ENCODE peak calls at places on chromosomes 13 and 19, in six cellular contexts. G is fibroblast of lung, I is endothelial cell of umbilical vein, N is H9, F is HepG2, S is keratinocyte. M is an unnamed sample. For H4K20me1, the result is how much of the 10 kb centered on the place peaks cover.

GRCh38 chr13:101453784-101454201 is 1.3 kb downstream of the ITGBL1 start:
- DNase-seq in F (no peak), G (no peak), I (peak), S (no peak), N (peak), M (peak)

GRCh38 chr13:41548870-41549269 is 91.5 kb downstream of the RGCC start:
- DNase-seq in I (no peak), F (no peak), N (no peak), S (no peak), G (no peak), M (no peak)

GRCh38 chr13:49292742-49293498 is 45.2 kb downstream of the CDADC1 start:
- DNase-seq in F (no peak), I (peak), S (no peak), N (no peak), G (peak), M (peak)

GRCh38 chr19:900302-901111 is 7.2 kb downstream of the RNU6-9 start:
- DNase-seq in N (peak), I (no peak), F (no peak), S (no peak), G (no peak), M (peak)

GRCh38 chr19:17677002-17677401 is 11.2 kb downstream of the UNC13A start:
- DNase-seq in I (no peak), F (peak), N (no peak), G (no peak), S (no peak), M (no peak)

GRCh38 chr19:30864460-30865215 is 484.6 kb downstream of the TSHZ3 start:
- DNase-seq in I (no peak), S (no peak), G (no peak), N (peak), F (no peak), M (no peak)

GRCh38 chr19:22532388-22533310 is 101.5 kb upstream of the ZNF492 start:
- DNase-seq in S (no peak), N (no peak), F (no peak), G (no peak), I (no peak), M (no peak)

GRCh38 chr19:47296036-47296435 is 13.6 kb upstream of the C5AR1 start:
- DNase-seq in N (peak), S (no peak), I (peak), G (peak), F (peak), M (peak)

GRCh38 chr13:80523134-80523533 is 182.2 kb upstream of the SPRY2 start:
- DNase-seq in F (no peak), I (no peak), S (no peak), N (no peak), G (no peak), M (no peak)

GRCh38 chr19:18460313-18460712 is 22.4 kb upstream of the ISYNA1 start:
- DNase-seq in S (no peak), F (no peak), I (no peak), G (peak), N (no peak), M (peak)

GRCh38 chr13:44015133-44015532 is 135.4 kb downstream of the LACC1 start:
- DNase-seq in I (no peak), N (no peak), F (no peak), S (no peak), G (no peak), M (no peak)

GRCh38 chr13:54018485-54018884 is 989.9 kb downstream of the OLFM4 start:
- DNase-seq in N (no peak), S (no peak), I (no peak), F (no peak), G (no peak), M (no peak)
- TF ChIP-seq CTCF in N (no peak), S (no peak), I (no peak), F (no peak), G (no peak), M (no peak)

GRCh38 chr19:45005787-45006186 is 4.5 kb downstream of the RELB start:
- DNase-seq in G (no peak), S (no peak), F (no peak), I (no peak), N (no peak), M (peak)
- H4K20me1 ChIP-seq in G (under half), S (under half), F (under half), I (under half), N (under half), M (under half)

GRCh38 chr19:58181902-58182576 is 822 bp upstream of the ZNF274 start:
- DNase-seq in I (peak), N (peak), G (peak), F (peak), S (no peak), M (peak)
- TF ChIP-seq CTCF in I (peak), N (peak), G (peak), F (peak), S (peak), M (peak)

GRCh38 chr19:10896851-10897526 is 25.6 kb downstream of the CARM1 start:
- DNase-seq in I (no peak), G (no peak), N (no peak), F (peak), S (no peak), M (peak)
- H4K20me1 ChIP-seq in I (under half), G (under half), N (under half), F (under half), S (under half), M (under half)

GRCh38 chr19:53509443-53509842 is 28.5 kb upstream of the ZNF331 start:
- DNase-seq in N (no peak), G (no peak), F (no peak), I (no peak), S (no peak), M (no peak)

GRCh38 chr19:53507523-53508442 is 30.2 kb upstream of the ZNF331 start:
- DNase-seq in S (no peak), F (peak), G (peak), I (no peak), N (no peak), M (peak)

GRCh38 chr19:53511357-53511756 is 26.6 kb upstream of the ZNF331 start:
- DNase-seq in F (no peak), G (no peak), I (no peak), N (no peak), S (no peak), M (peak)

GRCh38 chr19:53509845-53510244 is 28.1 kb upstream of the ZNF331 start:
- DNase-seq in S (no peak), I (no peak), G (no peak), N (no peak), F (no peak), M (peak)

GRCh38 chr19:53511933-53512374 is 26.0 kb upstream of the ZNF331 start:
- DNase-seq in S (no peak), G (peak), F (peak), I (peak), N (peak), M (peak)
- TF ChIP-seq CTCF in S (peak), G (peak), F (peak), I (peak), N (peak), M (peak)

GRCh38 chr19:9148687-9149086 is 8.5 kb downstream of the ZNF317 start:
- DNase-seq in G (no peak), F (no peak), S (no peak), N (no peak), I (no peak), M (no peak)

GRCh38 chr19:9149976-9150375 is 9.8 kb downstream of the ZNF317 start:
- DNase-seq in I (no peak), G (no peak), N (no peak), S (no peak), F (no peak), M (no peak)

GRCh38 chr19:9144920-9145319 is 4.7 kb downstream of the ZNF317 start:
- DNase-seq in G (peak), N (no peak), F (no peak), S (no peak), I (no peak), M (no peak)

GRCh38 chr19:9150650-9151049 is 10.5 kb downstream of the ZNF317 start:
- DNase-seq in F (no peak), N (no peak), S (no peak), I (no peak), G (no peak), M (no peak)

GRCh38 chr19:9146882-9147281 is 6.7 kb downstream of the ZNF317 start:
- DNase-seq in G (no peak), S (no peak), N (no peak), I (no peak), F (no peak), M (no peak)
- H4K20me1 ChIP-seq in G (under half), S (under half), N (under half), I (under half), F (under half), M (under half)

GRCh38 chr13:110628952-110629701 is 13.8 kb downstream of the NAXD start:
- DNase-seq in I (no peak), F (no peak), S (no peak), N (no peak), G (no peak), M (no peak)
- TF ChIP-seq CTCF in I (no peak), F (no peak), S (no peak), N (no peak), G (no peak), M (no peak)

DNA sequence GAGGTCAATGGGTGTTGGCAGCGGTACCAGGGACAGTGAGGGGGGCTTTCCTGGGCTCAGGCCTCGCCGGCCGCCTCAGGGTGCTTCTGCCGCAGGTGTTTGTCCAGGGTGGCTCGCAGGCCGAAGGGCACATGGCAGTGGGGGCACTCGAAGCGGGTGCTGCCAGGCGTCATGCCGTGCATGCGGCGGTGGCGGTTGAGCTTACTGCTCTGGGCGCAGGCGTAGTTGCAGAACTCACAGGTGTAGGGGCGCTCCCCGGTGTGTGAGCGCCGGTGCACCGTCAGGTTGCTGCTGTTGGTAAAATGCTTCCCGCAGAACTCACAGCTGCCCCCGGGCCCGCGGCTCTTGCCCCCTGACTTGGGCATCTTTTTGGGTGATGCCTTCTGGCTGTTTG is 4.7 kb downstream of the ZNF296 start:
- DNase-seq in G (no peak), S (no peak), I (no peak), F (no peak), N (no peak), M (peak)
- H4K20me1 ChIP-seq in G (under half), S (under half), I (under half), F (under half), N (under half), M (under half)

GRCh38 chr13:45737571-45738002 is 35.5 kb downstream of the CBY2 start:
- DNase-seq in S (no peak), I (no peak), G (no peak), F (no peak), N (peak), M (no peak)
- TF ChIP-seq CTCF in S (peak), I (peak), G (no peak), F (peak), N (peak), M (peak)

M was measured in osteoblast.